ENCODE peak calls at places on chromosomes 11 and 22, in six cellular contexts. A is fibroblast of villous mesenchyme; M is heart left ventricle; H is NCI-H2107; Q is activated CD8-positive, alpha-beta memory T cell treated with anti-CD3 and anti-CD28 coated beads, Interleukin-2, amount 50 U/mL, for 4 hours; N is EL. J is an unnamed sample.

GRCh38 chr11:27310710-27311109 is 52.3 kb downstream of the CCDC34 start:
- DNase-seq in M (no peak), A (no peak), Q (no peak), N (no peak), H (no peak), J (no peak)

GRCh38 chr22:46031965-46032851 is 55.2 kb upstream of the WNT7B start:
- DNase-seq in M (no peak), A (no peak), N (no peak), Q (no peak), H (no peak), J (no peak)

GRCh38 chr11:80297808-80298460 is 857.1 kb upstream of the TENM4 start:
- DNase-seq in A (peak), H (no peak), M (no peak), N (peak), Q (no peak), J (no peak)

GRCh38 chr11:45450189-45450588 is 164.0 kb upstream of the SYT13 start:
- DNase-seq in Q (no peak), M (no peak), H (no peak), A (no peak), N (peak), J (no peak)

GRCh38 chr11:92224394-92225205 is at the start of gene FAT3:
- DNase-seq in H (no peak), A (peak), M (peak), N (peak), Q (no peak), J (no peak)

GRCh38 chr22:17401728-17402127 is 32.5 kb downstream of the CECR2 start:
- DNase-seq in N (no peak), A (no peak), Q (no peak), M (no peak), H (no peak), J (no peak)

GRCh38 chr11:43833657-43834073 is 47.0 kb upstream of the ALKBH3 start:
- DNase-seq in N (peak), M (no peak), A (peak), H (no peak), Q (no peak), J (no peak)

GRCh38 chr22:38383417-38383816 is 66.2 kb upstream of the CSNK1E start:
- DNase-seq in N (peak), Q (no peak), M (no peak), A (peak), H (no peak), J (no peak)

GRCh38 chr22:47209077-47209514 is 446.6 kb downstream of the TBC1D22A start:
- DNase-seq in M (no peak), Q (no peak), A (no peak), H (no peak), N (no peak), J (no peak)

GRCh38 chr11:120063686-120064340 is 74.1 kb downstream of the TRIM29 start:
- DNase-seq in N (no peak), H (no peak), M (no peak), A (no peak), Q (no peak), J (no peak)

GRCh38 chr11:117985953-117986887 is at the start of gene IL10RA:
- DNase-seq in M (peak), H (peak), N (peak), Q (peak), A (peak), J (peak)

GRCh38 chr11:54558919-54559318 is 44.9 kb downstream of the OR4C46 start:
- DNase-seq in M (no peak), H (no peak), A (no peak), N (no peak), Q (no peak), J (peak)

GRCh38 chr11:77111277-77111676 is 8.6 kb downstream of the OMP start:
- DNase-seq in Q (no peak), M (no peak), H (no peak), A (peak), N (no peak), J (no peak)

GRCh38 chr22:20247010-20247505 is 21.1 kb downstream of the RTN4R start:
- DNase-seq in A (peak), N (peak), Q (no peak), M (no peak), H (no peak), J (peak)